ENCODE peak calls at places on chromosomes 1 and 21, in six cellular contexts. B, J, M, I, R and K are unnamed samples.

GRCh38 chr1:156505679-156506298 is 5.2 kb upstream of the MEF2D start:
- DNase-seq in M (no peak), B (no peak), J (no peak), R (no peak), I (no peak), K (no peak)

GRCh38 chr21:33036430-33037162 is 10.9 kb downstream of the OLIG2 start:
- DNase-seq in R (peak), J (peak), B (no peak), M (peak), I (peak), K (peak)

GRCh38 chr1:97581614-97582051 is 339.2 kb downstream of the DPYD start:
- DNase-seq in M (peak), R (peak), J (peak), I (peak), B (no peak), K (peak)

GRCh38 chr1:39481289-39481688 is 10.1 kb upstream of the BMP8A start:
- DNase-seq in I (no peak), J (no peak), R (no peak), B (no peak), M (no peak), K (no peak)

GRCh38 chr21:24208562-24209260 is 1398.6 kb downstream of the MRPL39 start:
- DNase-seq in M (no peak), B (no peak), R (no peak), J (no peak), I (no peak), K (no peak)

GRCh38 chr1:208950206-208950605 is 633.3 kb upstream of the CAMK1G start:
- DNase-seq in R (peak), I (no peak), B (no peak), M (peak), J (no peak), K (peak)

GRCh38 chr1:30677471-30677870 is 45.9 kb downstream of the MATN1 start:
- DNase-seq in M (no peak), B (peak), I (no peak), J (no peak), R (no peak), K (no peak)

GRCh38 chr1:206895837-206896242 is 1.4 kb upstream of the IL24 start:
- DNase-seq in B (no peak), M (peak), I (no peak), R (peak), J (peak), K (no peak)

GRCh38 chr1:238223067-238223640 is 332.4 kb upstream of the ZP4 start:
- DNase-seq in M (no peak), R (no peak), B (no peak), J (no peak), I (peak), K (no peak)

GRCh38 chr21:17414766-17415165 is 98.1 kb upstream of the CXADR start:
- DNase-seq in R (peak), B (no peak), I (no peak), J (no peak), M (no peak), K (no peak)

GRCh38 chr1:110215621-110216020 is 5.5 kb downstream of the KCNC4 start:
- DNase-seq in R (no peak), M (no peak), J (no peak), I (no peak), B (no peak), K (peak)